ENCODE peak calls at places on chromosome 3, in five cellular contexts. M, D, V, J and S are unnamed samples.

GRCh38 chr3:161104561-161105551 is at the start of gene B3GALNT1:
- DNase-seq in M (peak; percentile 45), V (peak; percentile 76), D (peak; percentile 50), J (peak; percentile 80), S (peak; percentile 75)

GRCh38 chr3:55483196-55484095 is 3.7 kb downstream of the WNT5A start:
- DNase-seq in J (peak; percentile 65), V (peak; percentile 67), D (no peak), M (peak; percentile 27), S (peak; percentile 38)

GRCh38 chr3:85384372-85384771 is 425.6 kb downstream of the CADM2 start:
- DNase-seq in J (no peak), V (no peak), D (no peak), M (no peak), S (no peak)

GRCh38 chr3:133535971-133536634 is 37.4 kb upstream of the CDV3 start:
- DNase-seq in J (no peak), V (peak; percentile 91), M (no peak), D (peak; percentile 98), S (no peak)

GRCh38 chr3:149969945-149970715 is 565 bp downstream of the PFN2 start:
- DNase-seq in J (peak; percentile 83), D (peak; percentile 90), M (peak; percentile 80), V (peak; percentile 90), S (peak; percentile 79)

GRCh38 chr3:148709560-148710253 is 12.0 kb downstream of the AGTR1 start:
- DNase-seq in M (no peak), J (no peak), V (no peak), D (no peak), S (no peak)

GRCh38 chr3:178198329-178198728 is 337.9 kb upstream of the KCNMB2 start:
- DNase-seq in M (no peak), J (no peak), V (no peak), D (peak; percentile 40), S (no peak)

GRCh38 chr3:77513541-77513940 is 473.6 kb downstream of the ROBO2 start:
- DNase-seq in J (no peak), D (no peak), V (no peak), M (no peak), S (no peak)

GRCh38 chr3:32840086-32840841 is 22.5 kb downstream of the TRIM71 start:
- DNase-seq in J (no peak), M (peak; percentile 74), D (no peak), V (no peak), S (peak; percentile 74)

GRCh38 chr3:157488144-157488543 is 15.1 kb downstream of the VEPH1 start:
- DNase-seq in M (no peak), V (no peak), D (no peak), J (no peak), S (no peak)

GRCh38 chr3:31476209-31476608 is 56.5 kb upstream of the STT3B start:
- DNase-seq in V (no peak), D (no peak), J (no peak), M (no peak), S (no peak)

GRCh38 chr3:131386429-131386926 is 4.9 kb downstream of the NUDT16 start:
- DNase-seq in D (no peak), M (no peak), V (peak; percentile 42), J (no peak), S (no peak)

GRCh38 chr3:127081001-127081720 is 98.2 kb downstream of the PLXNA1 start:
- DNase-seq in D (no peak), J (no peak), M (no peak), V (no peak), S (no peak)

GRCh38 chr3:187252311-187252710 is 39.2 kb downstream of the MASP1 start:
- DNase-seq in D (peak; percentile 55), V (no peak), M (no peak), J (no peak), S (no peak)

GRCh38 chr3:41174703-41174964 is 24.7 kb upstream of the CTNNB1 start:
- DNase-seq in M (no peak), J (no peak), D (no peak), V (no peak), S (no peak)

GRCh38 chr3:134315286-134316106 is 58.8 kb downstream of the AMOTL2 start:
- DNase-seq in V (peak; percentile 53), J (peak; percentile 52), D (peak; percentile 82), M (no peak), S (peak; percentile 39)

GRCh38 chr3:190886945-190887344 is 24.5 kb upstream of the GMNC start:
- DNase-seq in J (no peak), M (no peak), V (no peak), D (peak; percentile 2), S (no peak)

GRCh38 chr3:27134165-27134796 is 234.9 kb downstream of the NEK10 start:
- DNase-seq in J (peak; percentile 72), D (peak; percentile 66), V (peak; percentile 66), M (peak; percentile 66), S (peak; percentile 64)

GRCh38 chr3:27532931-27533607 is 48.9 kb upstream of the SLC4A7 start:
- DNase-seq in V (peak; percentile 38), D (peak; percentile 45), M (no peak), J (no peak), S (peak; percentile 50)

GRCh38 chr3:112639451-112640332 is 1.3 kb downstream of the CCDC80 start:
- DNase-seq in V (no peak), J (no peak), M (no peak), D (no peak), S (no peak)

GRCh38 chr3:46433841-46434240 is 26.8 kb downstream of the CCRL2 start:
- DNase-seq in V (no peak), D (no peak), J (no peak), M (no peak), S (no peak)

GRCh38 chr3:52529376-52530333 is 4.0 kb downstream of the NT5DC2 start:
- DNase-seq in M (no peak), V (no peak), J (no peak), D (peak; percentile 46), S (no peak)

GRCh38 chr3:135366816-135367215 is 571.8 kb downstream of the EPHB1 start:
- DNase-seq in J (no peak), D (no peak), V (no peak), M (no peak), S (no peak)

GRCh38 chr3:46908294-46908985 is 30.9 kb downstream of the PTH1R start:
- DNase-seq in J (no peak), V (no peak), D (peak; percentile 66), M (no peak), S (no peak)

GRCh38 chr3:147008886-147009285 is 397.5 kb downstream of the ZIC4 start:
- DNase-seq in M (no peak), J (no peak), D (no peak), V (no peak), S (no peak)

GRCh38 chr3:133573054-133573628 is 345 bp upstream of the CDV3 start:
- DNase-seq in J (peak; percentile 99), M (peak; percentile 100), V (peak; percentile 100), D (peak; percentile 100), S (peak; percentile 100)

DNA sequence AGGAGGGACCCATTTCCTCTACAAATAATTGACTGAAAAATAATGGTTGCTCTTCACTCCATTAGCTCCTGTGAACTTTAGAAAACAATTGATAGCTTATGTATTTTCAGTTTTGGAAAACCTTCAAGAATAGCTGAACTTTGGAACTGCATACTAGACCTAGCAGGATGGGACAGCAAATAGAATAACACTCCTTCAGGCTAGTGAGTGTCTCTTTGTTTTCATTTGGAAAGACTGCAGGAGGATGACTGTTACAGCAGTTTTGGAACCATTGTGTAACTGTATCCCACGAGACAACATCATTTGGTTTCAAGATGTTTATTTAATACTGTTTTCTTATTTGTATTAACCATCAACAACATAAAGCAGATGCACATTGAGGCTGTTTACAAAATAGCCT is 335.7 kb downstream of the IL5RA start:
- DNase-seq in M (no peak), D (no peak), V (peak; percentile 68), J (no peak), S (no peak)
- H2AFZ ChIP-seq in M (peak overlapping the region; percentile 30), D (no peak overlapping the region), V (no peak overlapping the region), J (no peak overlapping the region), S (no peak overlapping the region)

DNA sequence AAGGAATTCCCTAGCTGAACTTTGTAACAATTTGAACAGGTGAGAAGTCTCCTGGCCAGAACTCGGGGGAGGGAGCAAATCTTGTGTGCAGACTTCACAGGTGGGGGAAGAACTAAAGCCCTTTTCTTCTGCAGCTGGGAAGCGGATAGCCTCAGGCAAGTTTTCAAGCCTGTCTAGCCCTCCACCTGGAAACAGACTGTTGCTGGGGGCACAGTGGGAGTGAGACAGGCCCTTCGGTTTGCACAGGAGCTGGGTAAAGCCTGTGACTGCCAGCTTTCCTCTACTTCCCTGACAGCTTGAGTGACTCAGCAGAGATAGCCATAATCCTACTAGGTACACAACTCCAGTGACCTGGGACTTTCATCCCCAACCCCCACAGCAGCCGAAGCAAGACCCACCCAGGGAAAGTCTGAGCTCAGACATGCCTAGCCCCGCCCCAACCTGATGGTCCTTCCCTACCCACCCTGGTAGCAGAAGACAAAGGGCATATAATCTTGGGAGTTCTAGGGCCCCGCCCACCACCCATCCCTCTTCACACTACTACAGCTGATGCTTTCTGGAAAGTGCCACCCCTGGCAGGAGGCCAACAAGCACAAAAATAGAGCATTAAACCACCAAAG is 478.8 kb downstream of the RAP2B start:
- DNase-seq in V (no peak), M (no peak), J (peak; percentile 47), D (no peak), S (peak; percentile 74)
- H3K18ac ChIP-seq in V (no peak overlapping the region), M (no peak overlapping the region), J (peak overlapping the region; percentile 75), D (no peak overlapping the region), S (no peak overlapping the region)

DNA sequence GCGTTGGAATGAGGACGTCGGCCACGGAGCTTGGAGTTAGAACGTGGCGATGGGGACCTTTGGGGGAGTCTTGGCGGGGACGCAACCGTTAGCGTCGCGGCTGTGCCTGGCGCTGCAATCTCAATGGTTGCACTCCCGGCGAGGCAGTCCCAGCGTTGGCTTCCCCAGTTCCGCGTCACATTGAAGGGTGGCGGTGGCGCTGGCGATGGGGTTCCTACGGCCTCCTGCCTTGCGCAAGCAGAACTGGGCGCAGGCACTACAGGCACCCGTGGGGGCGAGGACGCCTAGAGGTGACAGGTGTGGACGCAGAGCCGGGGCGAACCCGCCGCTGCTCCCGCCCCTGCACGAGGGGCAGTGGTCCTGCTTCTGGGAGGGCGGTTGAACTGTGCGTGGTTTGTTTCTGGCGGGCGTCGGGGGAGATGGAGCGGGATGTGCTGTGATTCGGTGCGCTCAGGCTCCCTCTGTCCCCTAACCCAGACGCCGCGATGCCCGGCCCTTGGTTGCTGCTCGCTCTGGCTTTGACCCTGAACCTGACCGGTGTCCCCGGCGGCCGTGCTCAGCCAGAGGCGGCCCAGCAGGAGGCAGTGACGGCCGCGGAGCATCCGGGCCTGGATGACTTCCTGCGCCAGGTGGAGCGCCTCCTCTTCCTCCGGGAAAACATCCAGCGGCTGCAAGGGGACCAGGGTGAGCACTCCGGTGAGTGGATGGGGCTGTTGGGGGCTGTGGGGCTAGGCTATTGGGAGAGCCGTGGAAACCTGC is 991 bp downstream of the TRH start:
- DNase-seq in V (no peak), M (no peak), J (peak; percentile 66), D (no peak), S (peak; percentile 70)
- H2AFZ ChIP-seq in V (no peak overlapping the region), M (peak overlapping the region; percentile 12), J (peak overlapping the region; percentile 20), D (peak overlapping the region; percentile 54), S (no peak overlapping the region)

DNA sequence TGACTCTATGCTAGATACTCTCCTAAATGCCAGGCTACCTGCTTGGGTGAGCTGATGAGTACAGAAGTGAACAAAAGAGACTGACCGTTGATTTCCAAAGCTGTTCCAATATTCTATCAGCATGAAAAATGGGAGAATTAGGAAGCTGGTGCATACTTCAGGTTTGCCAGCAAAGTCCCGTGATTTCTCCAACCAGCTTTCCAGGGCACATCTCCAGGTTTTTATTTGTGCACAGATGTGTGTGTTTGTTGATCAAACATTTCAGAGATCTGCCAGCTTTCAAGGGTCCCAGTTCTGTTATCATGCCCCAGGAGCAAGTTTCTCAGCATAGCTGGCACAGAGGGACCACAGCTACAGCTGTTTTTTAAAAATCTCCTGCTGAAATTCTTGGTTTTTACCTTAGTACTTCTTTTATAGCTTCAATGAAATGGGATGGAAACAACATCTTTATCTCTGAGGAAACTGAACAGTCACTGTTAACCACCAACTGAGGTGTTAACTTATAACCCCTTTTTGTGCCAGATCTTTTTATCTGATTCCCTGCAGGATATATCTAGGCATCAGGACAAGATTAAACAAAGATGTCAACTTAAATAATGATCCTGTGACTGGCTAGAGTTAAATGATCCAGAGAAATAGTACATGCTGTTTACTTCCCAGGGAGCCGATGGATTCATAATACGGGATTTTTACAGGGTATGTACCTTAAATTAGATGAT is 380.8 kb downstream of the GRM7 start:
- DNase-seq in J (no peak), M (no peak), D (no peak), V (peak; percentile 2), S (no peak)
- H3K18ac ChIP-seq in J (no peak overlapping the region), M (no peak overlapping the region), D (no peak overlapping the region), V (no peak overlapping the region), S (no peak overlapping the region)